ENCODE peak calls at places on chromosomes 16 and 17, in eight cellular contexts. One of them, this sample, is unnamed.

GRCh38 chr16:30829130-30830071 is 42.4 kb upstream of the ZNF629 start:
- DNase-seq in tibial nerve: no peak
- DNase-seq in transverse colon: peak
- DNase-seq in ovary: no peak
- DNase-seq in A549: peak
- DNase-seq in stomach: peak
- DNase-seq in sigmoid colon: no peak
- DNase-seq in suprapubic skin: no peak
- DNase-seq in this sample: peak

GRCh38 chr17:70763018-70763417 is 593.7 kb downstream of the KCNJ2 start:
- DNase-seq in tibial nerve: no peak
- DNase-seq in transverse colon: no peak
- DNase-seq in ovary: no peak
- DNase-seq in A549: no peak
- DNase-seq in stomach: no peak
- DNase-seq in sigmoid colon: no peak
- DNase-seq in suprapubic skin: no peak
- DNase-seq in this sample: no peak

GRCh38 chr17:15892679-15893332 is 52.1 kb upstream of the ADORA2B start:
- DNase-seq in tibial nerve: no peak
- DNase-seq in transverse colon: no peak
- DNase-seq in ovary: no peak
- DNase-seq in A549: peak
- DNase-seq in stomach: no peak
- DNase-seq in sigmoid colon: no peak
- DNase-seq in suprapubic skin: no peak
- DNase-seq in this sample: no peak

GRCh38 chr17:81868674-81869220 is 2.4 kb downstream of the ARHGDIA start:
- DNase-seq in tibial nerve: no peak
- DNase-seq in transverse colon: peak
- DNase-seq in ovary: peak
- DNase-seq in A549: peak
- DNase-seq in stomach: no peak
- DNase-seq in sigmoid colon: peak
- DNase-seq in suprapubic skin: no peak
- DNase-seq in this sample: peak

GRCh38 chr17:15488557-15488956 is 21.1 kb upstream of the CDRT4 start:
- DNase-seq in tibial nerve: no peak
- DNase-seq in transverse colon: no peak
- DNase-seq in ovary: no peak
- DNase-seq in A549: no peak
- DNase-seq in stomach: no peak
- DNase-seq in sigmoid colon: no peak
- DNase-seq in suprapubic skin: no peak
- DNase-seq in this sample: no peak

GRCh38 chr16:54808890-54809289 is 121.8 kb upstream of the IRX5 start:
- DNase-seq in tibial nerve: no peak
- DNase-seq in transverse colon: no peak
- DNase-seq in ovary: no peak
- DNase-seq in A549: no peak
- DNase-seq in stomach: no peak
- DNase-seq in sigmoid colon: no peak
- DNase-seq in suprapubic skin: no peak
- DNase-seq in this sample: no peak

GRCh38 chr17:4483012-4483840 is 15.5 kb upstream of the SPNS2 start:
- DNase-seq in tibial nerve: no peak
- DNase-seq in transverse colon: peak
- DNase-seq in ovary: no peak
- DNase-seq in A549: peak
- DNase-seq in stomach: peak
- DNase-seq in sigmoid colon: no peak
- DNase-seq in suprapubic skin: no peak
- DNase-seq in this sample: peak

GRCh38 chr16:4696172-4696904 is 3.0 kb downstream of the NUDT16L1 start:
- DNase-seq in tibial nerve: no peak
- DNase-seq in transverse colon: no peak
- DNase-seq in ovary: peak
- DNase-seq in A549: no peak
- DNase-seq in stomach: no peak
- DNase-seq in sigmoid colon: peak
- DNase-seq in suprapubic skin: peak
- DNase-seq in this sample: no peak

GRCh38 chr16:73025111-73025505 is 22.8 kb downstream of the ZFHX3 start:
- DNase-seq in tibial nerve: no peak
- DNase-seq in transverse colon: no peak
- DNase-seq in ovary: no peak
- DNase-seq in A549: no peak
- DNase-seq in stomach: no peak
- DNase-seq in sigmoid colon: peak
- DNase-seq in suprapubic skin: no peak
- DNase-seq in this sample: peak

GRCh38 chr17:82065638-82066303 is at the start of gene DUS1L:
- DNase-seq in tibial nerve: no peak
- DNase-seq in transverse colon: peak
- DNase-seq in ovary: peak
- DNase-seq in A549: peak
- DNase-seq in stomach: peak
- DNase-seq in sigmoid colon: peak
- DNase-seq in suprapubic skin: no peak
- DNase-seq in this sample: peak

GRCh38 chr16:21162661-21163151 is 4.2 kb downstream of the LDAF1 start:
- DNase-seq in tibial nerve: no peak
- DNase-seq in transverse colon: no peak
- DNase-seq in ovary: peak
- DNase-seq in A549: no peak
- DNase-seq in stomach: peak
- DNase-seq in sigmoid colon: peak
- DNase-seq in suprapubic skin: peak
- DNase-seq in this sample: no peak

GRCh38 chr17:78239489-78239931 is 8.1 kb downstream of the TMEM235 start:
- DNase-seq in tibial nerve: no peak
- DNase-seq in transverse colon: no peak
- DNase-seq in ovary: no peak
- DNase-seq in A549: no peak
- DNase-seq in stomach: no peak
- DNase-seq in sigmoid colon: no peak
- DNase-seq in suprapubic skin: no peak
- DNase-seq in this sample: no peak

GRCh38 chr16:31464348-31464769 is 5.1 kb downstream of the ARMC5 start:
- DNase-seq in tibial nerve: no peak
- DNase-seq in transverse colon: no peak
- DNase-seq in ovary: peak
- DNase-seq in A549: no peak
- DNase-seq in stomach: no peak
- DNase-seq in sigmoid colon: no peak
- DNase-seq in suprapubic skin: no peak
- DNase-seq in this sample: peak

GRCh38 chr17:42518755-42519545 is 17.1 kb upstream of the NAGLU start:
- DNase-seq in tibial nerve: no peak
- DNase-seq in transverse colon: peak
- DNase-seq in ovary: peak
- DNase-seq in A549: peak
- DNase-seq in stomach: peak
- DNase-seq in sigmoid colon: peak
- DNase-seq in suprapubic skin: no peak
- DNase-seq in this sample: peak

GRCh38 chr17:42698736-42699414 is 16.5 kb downstream of the CNTNAP1 start:
- DNase-seq in tibial nerve: no peak
- DNase-seq in transverse colon: no peak
- DNase-seq in ovary: peak
- DNase-seq in A549: no peak
- DNase-seq in stomach: no peak
- DNase-seq in sigmoid colon: no peak
- DNase-seq in suprapubic skin: peak
- DNase-seq in this sample: no peak

GRCh38 chr16:683396-684066 is 603 bp downstream of the JMJD8 start:
- DNase-seq in tibial nerve: no peak
- DNase-seq in transverse colon: no peak
- DNase-seq in ovary: peak
- DNase-seq in A549: peak
- DNase-seq in stomach: no peak
- DNase-seq in sigmoid colon: no peak
- DNase-seq in suprapubic skin: peak
- DNase-seq in this sample: no peak

GRCh38 chr16:685967-686366 is 1.8 kb upstream of the JMJD8 start:
- DNase-seq in tibial nerve: no peak
- DNase-seq in transverse colon: peak
- DNase-seq in ovary: peak
- DNase-seq in A549: peak
- DNase-seq in stomach: peak
- DNase-seq in sigmoid colon: no peak
- DNase-seq in suprapubic skin: no peak
- DNase-seq in this sample: peak

GRCh38 chr16:686459-687260 is 2.5 kb upstream of the JMJD8 start:
- DNase-seq in tibial nerve: no peak
- DNase-seq in transverse colon: no peak
- DNase-seq in ovary: no peak
- DNase-seq in A549: no peak
- DNase-seq in stomach: no peak
- DNase-seq in sigmoid colon: no peak
- DNase-seq in suprapubic skin: no peak
- DNase-seq in this sample: no peak

GRCh38 chr16:684067-684794 is at the start of gene JMJD8:
- DNase-seq in tibial nerve: peak
- DNase-seq in transverse colon: peak
- DNase-seq in ovary: peak
- DNase-seq in A549: peak
- DNase-seq in stomach: peak
- DNase-seq in sigmoid colon: peak
- DNase-seq in suprapubic skin: peak
- DNase-seq in this sample: peak

GRCh38 chr16:684961-685696 is 995 bp upstream of the JMJD8 start:
- DNase-seq in tibial nerve: no peak
- DNase-seq in transverse colon: no peak
- DNase-seq in ovary: peak
- DNase-seq in A549: no peak
- DNase-seq in stomach: no peak
- DNase-seq in sigmoid colon: peak
- DNase-seq in suprapubic skin: no peak
- DNase-seq in this sample: peak
- H3K27ac ChIP-seq in tibial nerve: no peak
- H3K27ac ChIP-seq in transverse colon: peak
- H3K27ac ChIP-seq in ovary: no peak
- H3K27ac ChIP-seq in A549: peak
- H3K27ac ChIP-seq in stomach: no peak
- H3K27ac ChIP-seq in sigmoid colon: peak
- H3K27ac ChIP-seq in suprapubic skin: no peak
- H3K27ac ChIP-seq in this sample: peak

GRCh38 chr16:56279914-56280313 is 88.6 kb downstream of the GNAO1 start:
- DNase-seq in tibial nerve: no peak
- DNase-seq in transverse colon: no peak
- DNase-seq in ovary: no peak
- DNase-seq in A549: no peak
- DNase-seq in stomach: no peak
- DNase-seq in sigmoid colon: no peak
- DNase-seq in suprapubic skin: no peak
- DNase-seq in this sample: no peak

GRCh38 chr16:56277040-56277439 is 85.8 kb downstream of the GNAO1 start:
- DNase-seq in tibial nerve: no peak
- DNase-seq in transverse colon: no peak
- DNase-seq in ovary: no peak
- DNase-seq in A549: peak
- DNase-seq in stomach: no peak
- DNase-seq in sigmoid colon: no peak
- DNase-seq in suprapubic skin: no peak
- DNase-seq in this sample: peak

GRCh38 chr16:56279132-56279531 is 87.8 kb downstream of the GNAO1 start:
- DNase-seq in tibial nerve: no peak
- DNase-seq in transverse colon: peak
- DNase-seq in ovary: no peak
- DNase-seq in A549: no peak
- DNase-seq in stomach: peak
- DNase-seq in sigmoid colon: no peak
- DNase-seq in suprapubic skin: no peak
- DNase-seq in this sample: peak

GRCh38 chr16:56275801-56276200 is 84.5 kb downstream of the GNAO1 start:
- DNase-seq in tibial nerve: no peak
- DNase-seq in transverse colon: no peak
- DNase-seq in ovary: no peak
- DNase-seq in A549: no peak
- DNase-seq in stomach: no peak
- DNase-seq in sigmoid colon: no peak
- DNase-seq in suprapubic skin: no peak
- DNase-seq in this sample: peak

GRCh38 chr16:56278196-56278855 is 87.0 kb downstream of the GNAO1 start:
- DNase-seq in tibial nerve: no peak
- DNase-seq in transverse colon: no peak
- DNase-seq in ovary: no peak
- DNase-seq in A549: no peak
- DNase-seq in stomach: no peak
- DNase-seq in sigmoid colon: no peak
- DNase-seq in suprapubic skin: no peak
- DNase-seq in this sample: no peak
- TF ChIP-seq EP300 in tibial nerve: no peak
- TF ChIP-seq EP300 in transverse colon: no peak
- TF ChIP-seq EP300 in ovary: no peak
- TF ChIP-seq EP300 in A549: no peak
- TF ChIP-seq EP300 in stomach: no peak
- TF ChIP-seq EP300 in sigmoid colon: no peak
- TF ChIP-seq EP300 in suprapubic skin: no peak
- TF ChIP-seq EP300 in this sample: no peak

GRCh38 chr17:7614422-7615264 is at the start of gene FXR2:
- DNase-seq in tibial nerve: peak
- DNase-seq in transverse colon: peak
- DNase-seq in ovary: peak
- DNase-seq in A549: peak
- DNase-seq in stomach: peak
- DNase-seq in sigmoid colon: peak
- DNase-seq in suprapubic skin: peak
- DNase-seq in this sample: peak
- TF ChIP-seq POLR2A in tibial nerve: peak
- TF ChIP-seq POLR2A in transverse colon: peak
- TF ChIP-seq POLR2A in ovary: peak
- TF ChIP-seq POLR2A in A549: peak
- TF ChIP-seq POLR2A in stomach: no peak
- TF ChIP-seq POLR2A in sigmoid colon: no peak
- TF ChIP-seq POLR2A in suprapubic skin: no peak
- TF ChIP-seq POLR2A in this sample: peak

GRCh38 chr17:48738803-48739526 is 10.4 kb upstream of the HOXB13 start:
- DNase-seq in tibial nerve: no peak
- DNase-seq in transverse colon: no peak
- DNase-seq in ovary: no peak
- DNase-seq in A549: no peak
- DNase-seq in stomach: no peak
- DNase-seq in sigmoid colon: peak
- DNase-seq in suprapubic skin: no peak
- DNase-seq in this sample: no peak

GRCh38 chr17:48735057-48735341 is 6.4 kb upstream of the HOXB13 start:
- DNase-seq in tibial nerve: no peak
- DNase-seq in transverse colon: no peak
- DNase-seq in ovary: no peak
- DNase-seq in A549: no peak
- DNase-seq in stomach: no peak
- DNase-seq in sigmoid colon: peak
- DNase-seq in suprapubic skin: no peak
- DNase-seq in this sample: no peak

GRCh38 chr17:48738424-48738802 is 9.9 kb upstream of the HOXB13 start:
- DNase-seq in tibial nerve: no peak
- DNase-seq in transverse colon: no peak
- DNase-seq in ovary: no peak
- DNase-seq in A549: no peak
- DNase-seq in stomach: no peak
- DNase-seq in sigmoid colon: peak
- DNase-seq in suprapubic skin: no peak
- DNase-seq in this sample: no peak

GRCh38 chr17:48734328-48735056 is 5.9 kb upstream of the HOXB13 start:
- DNase-seq in tibial nerve: no peak
- DNase-seq in transverse colon: no peak
- DNase-seq in ovary: no peak
- DNase-seq in A549: no peak
- DNase-seq in stomach: no peak
- DNase-seq in sigmoid colon: peak
- DNase-seq in suprapubic skin: no peak
- DNase-seq in this sample: peak

GRCh38 chr17:48737330-48738043 is 8.9 kb upstream of the HOXB13 start:
- DNase-seq in tibial nerve: no peak
- DNase-seq in transverse colon: no peak
- DNase-seq in ovary: no peak
- DNase-seq in A549: no peak
- DNase-seq in stomach: no peak
- DNase-seq in sigmoid colon: peak
- DNase-seq in suprapubic skin: no peak
- DNase-seq in this sample: no peak
- H3K27ac ChIP-seq in tibial nerve: no peak
- H3K27ac ChIP-seq in transverse colon: no peak
- H3K27ac ChIP-seq in ovary: no peak
- H3K27ac ChIP-seq in A549: no peak
- H3K27ac ChIP-seq in stomach: no peak
- H3K27ac ChIP-seq in sigmoid colon: no peak
- H3K27ac ChIP-seq in suprapubic skin: no peak
- H3K27ac ChIP-seq in this sample: no peak